ENCODE peak calls at places on chromosome 13, in four cellular contexts. Y, I, V and L are unnamed samples.

GRCh38 chr13:77990973-77991372 is 72.3 kb upstream of the EDNRB start:
- DNase-seq in I (no peak), Y (no peak), V (no peak), L (no peak)

GRCh38 chr13:105573134-105573533 is 962.3 kb downstream of the EFNB2 start:
- DNase-seq in I (peak), V (no peak), Y (no peak), L (peak)

GRCh38 chr13:101202590-101202989 is 213.7 kb downstream of the NALCN start:
- DNase-seq in I (no peak), V (no peak), Y (no peak), L (no peak)

GRCh38 chr13:51324714-51325440 is 14.6 kb upstream of the SERPINE3 start:
- DNase-seq in I (no peak), Y (no peak), V (no peak), L (no peak)

GRCh38 chr13:72293206-72293605 is 426.2 kb upstream of the DACH1 start:
- DNase-seq in V (no peak), Y (no peak), I (peak), L (no peak)

GRCh38 chr13:79935121-79935520 is 405.8 kb downstream of the SPRY2 start:
- DNase-seq in V (no peak), I (no peak), Y (no peak), L (no peak)

GRCh38 chr13:21050288-21051197 is 10.8 kb downstream of the LATS2 start:
- DNase-seq in Y (no peak), V (no peak), I (peak), L (peak)

GRCh38 chr13:37475966-37476365 is 122.6 kb downstream of the POSTN start:
- DNase-seq in V (no peak), I (peak), Y (no peak), L (peak)

GRCh38 chr13:33140161-33140560 is 123.9 kb downstream of the KL start:
- DNase-seq in Y (no peak), V (no peak), I (no peak), L (no peak)

DNA sequence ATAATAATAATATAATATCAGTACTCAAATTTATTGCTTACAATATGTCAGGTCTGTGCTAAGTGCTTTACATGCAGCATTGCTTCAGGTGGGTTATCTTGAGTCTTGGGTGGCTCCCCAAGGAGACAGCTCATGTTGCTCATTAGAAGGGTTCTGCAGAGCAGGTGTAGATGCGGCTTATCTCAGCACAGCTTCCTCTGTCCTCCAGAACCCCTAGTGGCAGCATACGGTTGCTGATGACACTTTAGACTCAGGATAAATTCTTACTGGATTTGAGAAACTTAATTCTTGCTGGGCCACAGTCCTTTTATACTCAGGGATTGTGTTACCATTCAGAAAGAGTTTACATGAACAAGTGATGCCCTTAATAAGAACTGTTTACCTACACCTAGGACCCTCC is 8.9 kb downstream of the COG3 start:
- DNase-seq in V (no peak), Y (no peak), I (no peak), L (no peak)
- TF ChIP-seq CTCF in V (no peak), Y (no peak), I (peak), L (peak)

GRCh38 chr13:113545931-113546516 is 38.5 kb upstream of the TFDP1 start:
- DNase-seq in I (no peak), V (no peak), Y (no peak), L (no peak)

GRCh38 chr13:113546571-113547247 is 37.8 kb upstream of the TFDP1 start:
- DNase-seq in V (no peak), I (no peak), Y (no peak), L (peak)

GRCh38 chr13:113544896-113545295 is 39.7 kb upstream of the TFDP1 start:
- DNase-seq in Y (no peak), V (no peak), I (no peak), L (no peak)

GRCh38 chr13:113544071-113544891 is 40.3 kb upstream of the TFDP1 start:
- DNase-seq in V (no peak), I (no peak), Y (no peak), L (no peak)

DNA sequence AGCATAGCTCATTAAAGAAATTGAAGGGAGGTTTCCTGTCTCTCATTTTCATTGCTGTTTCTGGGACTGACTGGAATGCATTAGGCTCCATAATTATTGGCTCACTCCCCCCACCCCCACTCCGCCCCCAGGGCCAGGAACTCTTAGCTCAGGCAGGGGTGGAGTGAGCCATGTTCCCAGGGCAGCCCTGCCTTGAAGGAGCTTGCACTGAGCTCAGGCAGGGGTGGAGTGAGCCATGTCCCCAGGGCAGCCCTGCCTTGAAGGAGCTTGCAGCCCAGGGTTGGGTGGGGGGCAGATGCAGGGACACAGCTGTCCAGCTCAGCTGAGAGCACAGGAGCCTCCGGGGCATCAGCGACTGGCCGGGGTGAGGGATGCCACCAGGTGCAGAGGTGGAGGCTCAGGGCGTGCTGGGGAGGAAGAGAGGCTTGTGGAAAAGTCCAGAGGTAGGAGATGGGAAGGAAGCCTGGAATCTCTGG is 39.1 kb upstream of the TFDP1 start:
- DNase-seq in Y (no peak), I (peak), V (no peak), L (no peak)
- H3K4me3 ChIP-seq in Y (no peak), I (no peak), V (no peak), L (no peak)

GRCh38 chr13:26988059-26988769 is 183.4 kb downstream of the USP12 start:
- DNase-seq in I (no peak), V (no peak), Y (no peak), L (no peak)

GRCh38 chr13:26984337-26984736 is 187.3 kb downstream of the USP12 start:
- DNase-seq in Y (no peak), I (no peak), V (no peak), L (no peak)

GRCh38 chr13:26983533-26984315 is 187.9 kb downstream of the USP12 start:
- DNase-seq in V (no peak), Y (no peak), I (peak), L (no peak)

GRCh38 chr13:26987614-26988013 is 184.0 kb downstream of the USP12 start:
- DNase-seq in V (no peak), I (no peak), Y (no peak), L (no peak)

DNA sequence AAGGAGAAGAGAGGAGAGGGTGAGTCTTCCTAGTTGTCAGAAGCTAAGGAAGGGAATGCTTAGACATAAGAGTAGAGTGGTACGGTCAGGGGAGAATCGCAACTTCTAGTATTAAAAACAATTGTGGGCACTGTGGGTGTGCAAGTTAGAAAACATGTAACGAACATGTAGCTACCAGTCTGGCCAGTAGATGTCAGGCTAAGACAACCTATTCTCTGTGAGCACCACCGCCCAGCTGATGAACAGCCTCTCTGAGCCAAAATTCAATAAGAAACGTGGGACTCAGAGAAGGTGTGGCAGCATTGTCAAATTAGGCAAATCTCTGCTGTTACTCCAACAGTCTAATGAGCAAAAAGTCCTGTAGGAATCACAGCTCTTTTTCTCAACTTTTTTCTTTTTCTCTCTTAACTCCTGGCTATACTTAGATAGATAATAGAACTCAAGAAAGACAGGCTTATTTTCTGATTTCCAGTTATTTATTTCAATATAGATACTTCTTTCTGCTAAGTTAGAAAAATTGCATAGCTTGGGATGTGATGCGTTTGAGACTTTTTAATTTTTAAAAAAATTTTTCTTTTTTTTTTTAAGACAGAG is 186.2 kb downstream of the USP12 start:
- DNase-seq in I (peak), Y (peak), V (peak), L (peak)
- TF ChIP-seq CTCF in I (peak), Y (peak), V (peak), L (peak)

GRCh38 chr13:25187596-25187995 is 15.5 kb upstream of the AMER2 start:
- DNase-seq in Y (no peak), I (no peak), V (no peak), L (no peak)

GRCh38 chr13:25181597-25181996 is 9.5 kb upstream of the AMER2 start:
- DNase-seq in V (no peak), Y (no peak), I (no peak), L (no peak)

GRCh38 chr13:25180795-25181537 is 8.9 kb upstream of the AMER2 start:
- DNase-seq in I (no peak), Y (no peak), V (no peak), L (no peak)

GRCh38 chr13:25190256-25190655 is 18.2 kb upstream of the AMER2 start:
- DNase-seq in I (no peak), V (no peak), Y (no peak), L (no peak)

DNA sequence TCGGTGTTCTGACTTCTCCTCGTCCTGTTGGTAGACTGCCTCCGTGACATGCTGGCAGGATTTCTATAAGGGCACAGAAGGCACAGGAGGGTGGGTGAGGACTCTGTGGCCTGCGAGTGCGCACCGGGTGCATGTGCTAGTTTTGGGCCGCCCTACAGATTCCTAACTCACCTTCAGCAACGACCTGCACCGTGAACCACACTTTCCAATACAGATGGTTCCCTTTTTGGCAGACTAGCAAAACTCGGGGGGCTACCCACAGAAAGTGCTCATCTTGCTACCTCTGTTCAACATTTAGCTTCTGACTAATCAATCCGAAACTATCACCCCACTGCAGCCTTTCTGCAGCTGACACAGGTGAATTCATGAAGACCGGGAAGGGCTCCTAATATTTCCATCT is 14.1 kb upstream of the AMER2 start:
- DNase-seq in Y (no peak), V (no peak), I (no peak), L (no peak)
- H3K4me3 ChIP-seq in Y (no peak), V (no peak), I (no peak), L (no peak)